ENCODE peak calls at places on chromosomes 12 and 14, in nine cellular contexts. A is sigmoid colon; R is neural progenitor cell; V is PC-3; L is Karpas-422; Z is mesenchymal stem cell; S is DND-41; K is left ventricle myocardium inferior; T is CD8-positive, alpha-beta memory T cell. I is an unnamed sample.

GRCh38 chr12:94621662-94622359 is 28.5 kb downstream of the TMCC3 start:
- DNase-seq in A (no peak), R (no peak), V (peak; percentile 84), L (no peak), Z (peak; percentile 55), S (peak; percentile 31), K (no peak), T (no peak), I (peak; percentile 32)

GRCh38 chr12:93793983-93794382 is 116.8 kb downstream of the CRADD start:
- DNase-seq in A (no peak), R (no peak), V (no peak), L (no peak), Z (no peak), S (no peak), K (no peak), T (no peak), I (no peak)

GRCh38 chr14:94770815-94771190 is 890 bp upstream of the GSC start:
- DNase-seq in A (no peak), R (peak; percentile 62), V (no peak), L (no peak), Z (no peak), S (no peak), K (no peak), T (no peak), I (no peak)

GRCh38 chr12:102883204-102883799 is 33.7 kb downstream of the PAH start:
- DNase-seq in A (no peak), R (peak; percentile 70), V (peak; percentile 72), L (peak; percentile 69), Z (peak; percentile 5), S (peak; percentile 45), K (peak; percentile 24), T (peak; percentile 10), I (no peak)

GRCh38 chr12:93982847-93983315 is 165.5 kb upstream of the PLXNC1 start:
- DNase-seq in A (no peak), R (no peak), V (peak; percentile 79), L (no peak), Z (peak; percentile 87), S (peak; percentile 88), K (no peak), T (no peak), I (no peak)

GRCh38 chr14:104146651-104147345 is 8.4 kb downstream of the KIF26A start:
- DNase-seq in A (peak; percentile 55), R (no peak), V (no peak), L (no peak), Z (no peak), S (no peak), K (peak; percentile 13), T (no peak), I (no peak)

GRCh38 chr14:90548455-90548854 is 151.6 kb downstream of the CALM1 start:
- DNase-seq in A (no peak), R (no peak), V (no peak), L (no peak), Z (no peak), S (no peak), K (no peak), T (no peak), I (no peak)

GRCh38 chr14:95516554-95517209 is at the start of gene SYNE3:
- DNase-seq in A (peak; percentile 77), R (peak; percentile 66), V (peak; percentile 45), L (peak; percentile 55), Z (no peak), S (no peak), K (peak; percentile 78), T (peak; percentile 60), I (peak; percentile 56)

GRCh38 chr12:1656894-1657293 is 27.9 kb downstream of the WNT5B start:
- DNase-seq in A (peak; percentile 86), R (no peak), V (no peak), L (no peak), Z (no peak), S (no peak), K (peak; percentile 51), T (no peak), I (no peak)

GRCh38 chr14:102320033-102320660 is 601 bp downstream of the ZNF839 start:
- DNase-seq in A (peak; percentile 84), R (peak; percentile 62), V (peak; percentile 32), L (peak; percentile 68), Z (peak; percentile 73), S (peak; percentile 47), K (peak; percentile 43), T (peak; percentile 29), I (no peak)

GRCh38 chr12:712172-712863 is 40.1 kb upstream of the WNK1 start:
- DNase-seq in A (no peak), R (no peak), V (no peak), L (no peak), Z (peak; percentile 34), S (no peak), K (no peak), T (no peak), I (no peak)

GRCh38 chr14:94066089-94066676 is 14.8 kb downstream of the DDX24 start:
- DNase-seq in A (no peak), R (no peak), V (peak; percentile 20), L (no peak), Z (no peak), S (no peak), K (no peak), T (no peak), I (no peak)

GRCh38 chr12:8996682-8997405 is 7.5 kb downstream of the KLRG1 start:
- DNase-seq in A (no peak), R (no peak), V (no peak), L (no peak), Z (peak; percentile 71), S (no peak), K (no peak), T (no peak), I (no peak)

GRCh38 chr14:75871181-75871880 is 110.5 kb downstream of the TGFB3 start:
- DNase-seq in A (no peak), R (no peak), V (no peak), L (no peak), Z (peak; percentile 61), S (peak; percentile 52), K (no peak), T (no peak), I (no peak)

GRCh38 chr12:28425531-28425930 is 235.3 kb downstream of the CCDC91 start:
- DNase-seq in A (no peak), R (no peak), V (no peak), L (no peak), Z (no peak), S (no peak), K (no peak), T (no peak), I (no peak)
- H3K4me1 ChIP-seq in A (no peaks in the 10 kb centered on the region), R (no peaks in the 10 kb centered on the region), V (no peaks in the 10 kb centered on the region), L (peaks cover 9% of the 10 kb centered on the region), Z (no peaks in the 10 kb centered on the region), S (no peaks in the 10 kb centered on the region), K (peaks cover 14% of the 10 kb centered on the region), T (no peaks in the 10 kb centered on the region), I (no peaks in the 10 kb centered on the region)

GRCh38 chr12:63907561-63907960 is 63.1 kb downstream of the SRGAP1 start:
- DNase-seq in A (no peak), R (no peak), V (no peak), L (no peak), Z (no peak), S (no peak), K (no peak), T (no peak), I (no peak)

GRCh38 chr12:63915105-63915830 is 70.8 kb downstream of the SRGAP1 start:
- DNase-seq in A (no peak), R (no peak), V (peak; percentile 48), L (no peak), Z (peak; percentile 74), S (no peak), K (no peak), T (no peak), I (no peak)

GRCh38 chr12:63909746-63910145 is 65.2 kb downstream of the SRGAP1 start:
- DNase-seq in A (no peak), R (no peak), V (no peak), L (no peak), Z (no peak), S (no peak), K (no peak), T (no peak), I (no peak)

GRCh38 chr12:63913929-63914328 is 69.4 kb downstream of the SRGAP1 start:
- DNase-seq in A (no peak), R (no peak), V (no peak), L (no peak), Z (no peak), S (no peak), K (no peak), T (no peak), I (no peak)

GRCh38 chr12:63911336-63911735 is 66.8 kb downstream of the SRGAP1 start:
- DNase-seq in A (no peak), R (no peak), V (no peak), L (no peak), Z (no peak), S (no peak), K (no peak), T (no peak), I (no peak)
- H3K27ac ChIP-seq in A (no peak overlapping the region), R (no peak overlapping the region), V (no peak overlapping the region), L (no peak overlapping the region), Z (no peak overlapping the region), S (no peak overlapping the region), K (no peak overlapping the region), T (no peak overlapping the region), I (no peak overlapping the region)

GRCh38 chr12:110693731-110694130 is 4.8 kb upstream of the HVCN1 start:
- DNase-seq in A (peak; percentile 74), R (no peak), V (no peak), L (no peak), Z (no peak), S (no peak), K (peak; percentile 37), T (no peak), I (no peak)
- H3K4me1 ChIP-seq in A (peaks cover 2% of the 10 kb centered on the region), R (peaks cover 9% of the 10 kb centered on the region), V (peaks cover 4% of the 10 kb centered on the region), L (peaks cover 20% of the 10 kb centered on the region), Z (peaks cover 12% of the 10 kb centered on the region), S (peaks cover 15% of the 10 kb centered on the region), K (peaks cover 34% of the 10 kb centered on the region), T (peaks cover 13% of the 10 kb centered on the region), I (peaks cover 21% of the 10 kb centered on the region)

GRCh38 chr14:67513631-67514108 is 19.4 kb upstream of the PLEKHH1 start:
- DNase-seq in A (no peak), R (no peak), V (no peak), L (peak; percentile 82), Z (no peak), S (no peak), K (no peak), T (no peak), I (no peak)

GRCh38 chr14:67515386-67516079 is 17.6 kb upstream of the PLEKHH1 start:
- DNase-seq in A (no peak), R (no peak), V (peak; percentile 30), L (peak; percentile 84), Z (no peak), S (peak; percentile 51), K (no peak), T (no peak), I (peak; percentile 52)

GRCh38 chr14:67516679-67517078 is 16.4 kb upstream of the PLEKHH1 start:
- DNase-seq in A (no peak), R (no peak), V (no peak), L (peak; percentile 67), Z (no peak), S (no peak), K (no peak), T (no peak), I (no peak)

GRCh38 chr14:67514203-67514607 is 18.9 kb upstream of the PLEKHH1 start:
- DNase-seq in A (no peak), R (no peak), V (no peak), L (peak; percentile 53), Z (no peak), S (no peak), K (no peak), T (no peak), I (no peak)

GRCh38 chr14:67514650-67515385 is 18.3 kb upstream of the PLEKHH1 start:
- DNase-seq in A (peak; percentile 77), R (peak; percentile 70), V (peak; percentile 35), L (peak; percentile 89), Z (peak; percentile 66), S (peak; percentile 70), K (peak; percentile 36), T (peak; percentile 36), I (peak; percentile 54)
- H3K27ac ChIP-seq in A (peak overlapping the region; percentile 78), R (no peak overlapping the region), V (no peak overlapping the region), L (peak overlapping the region; percentile 91), Z (no peak overlapping the region), S (no peak overlapping the region), K (peak overlapping the region; percentile 50), T (peak overlapping the region; percentile 73), I (peak overlapping the region; percentile 68)